ENCODE peak calls at places on chromosomes 4 and X, in six cellular contexts. O, R, C, P, K and B are unnamed samples.

GRCh38 chrX:53695901-53696300 is 9.4 kb upstream of the HUWE1 start:
- DNase-seq in O (no peak), R (no peak), C (no peak), P (no peak), K (no peak), B (no peak)

GRCh38 chrX:136766785-136767103 is 14.0 kb downstream of the ARHGEF6 start:
- DNase-seq in O (no peak), R (peak), C (no peak), P (peak), K (no peak), B (no peak)

GRCh38 chr4:104901438-104901837 is 245.2 kb upstream of the TET2 start:
- DNase-seq in O (no peak), R (no peak), C (no peak), P (no peak), K (no peak), B (no peak)

GRCh38 chr4:72468904-72469502 is 100.0 kb downstream of the ADAMTS3 start:
- DNase-seq in O (no peak), R (no peak), C (no peak), P (no peak), K (no peak), B (no peak)

GRCh38 chr4:102343964-102344519 is 1.2 kb downstream of the SLC39A8 start:
- DNase-seq in O (no peak), R (no peak), C (no peak), P (no peak), K (no peak), B (peak)

GRCh38 chr4:150782311-150782710 is 200.4 kb downstream of the MAB21L2 start:
- DNase-seq in O (no peak), R (no peak), C (no peak), P (peak), K (no peak), B (no peak)

GRCh38 chr4:156374069-156374468 is 420.4 kb upstream of the CTSO start:
- DNase-seq in O (no peak), R (no peak), C (no peak), P (no peak), K (no peak), B (no peak)

GRCh38 chr4:144399927-144400326 is 246.0 kb upstream of the HHIP start:
- DNase-seq in O (no peak), R (no peak), C (no peak), P (peak), K (no peak), B (no peak)

GRCh38 chrX:3026074-3026588 is 15.1 kb upstream of the ARSF start:
- DNase-seq in O (no peak), R (no peak), C (no peak), P (no peak), K (no peak), B (peak)

GRCh38 chr4:158644341-158644740 is 27.3 kb downstream of the C4orf46 start:
- DNase-seq in O (no peak), R (no peak), C (no peak), P (no peak), K (no peak), B (no peak)

GRCh38 chr4:24765331-24765990 is 29.9 kb upstream of the SOD3 start:
- DNase-seq in O (no peak), R (no peak), C (no peak), P (no peak), K (no peak), B (no peak)

GRCh38 chr4:140082399-140082758 is 71.6 kb downstream of the MAML3 start:
- DNase-seq in O (no peak), R (no peak), C (no peak), P (no peak), K (no peak), B (no peak)

GRCh38 chr4:173536808-173537429 is 6.9 kb upstream of the HAND2 start:
- DNase-seq in O (no peak), R (no peak), C (no peak), P (no peak), K (no peak), B (no peak)

GRCh38 chr4:6761540-6762243 is 20.8 kb upstream of the KIAA0232 start:
- DNase-seq in O (no peak), R (peak), C (no peak), P (no peak), K (no peak), B (no peak)

GRCh38 chr4:143262838-143263237 is 73.8 kb upstream of the GAB1 start:
- DNase-seq in O (no peak), R (no peak), C (no peak), P (no peak), K (no peak), B (no peak)

GRCh38 chr4:182971702-182972101 is 54.5 kb upstream of the DCTD start:
- DNase-seq in O (no peak), R (no peak), C (no peak), P (no peak), K (no peak), B (no peak)

GRCh38 chr4:150244600-150244999 is 166.4 kb downstream of the DCLK2 start:
- DNase-seq in O (no peak), R (no peak), C (no peak), P (no peak), K (no peak), B (no peak)

GRCh38 chrX:83326517-83326916 is 181.6 kb upstream of the POU3F4 start:
- DNase-seq in O (no peak), R (no peak), C (no peak), P (no peak), K (no peak), B (no peak)

GRCh38 chr4:7359302-7360063 is 75.2 kb downstream of the PSAPL1 start:
- DNase-seq in O (no peak), R (peak), C (no peak), P (no peak), K (no peak), B (no peak)

GRCh38 chr4:2948895-2949781 is 14.1 kb downstream of the NOP14 start:
- DNase-seq in O (no peak), R (no peak), C (no peak), P (no peak), K (no peak), B (no peak)

GRCh38 chr4:64341711-64342110 is 67.5 kb downstream of the TECRL start:
- DNase-seq in O (no peak), R (no peak), C (no peak), P (no peak), K (peak), B (no peak)

GRCh38 chr4:103892616-103893015 is 172.8 kb upstream of the TACR3 start:
- DNase-seq in O (no peak), R (no peak), C (no peak), P (no peak), K (no peak), B (no peak)

GRCh38 chr4:151921811-151922210 is 161.0 kb upstream of the GATB start:
- DNase-seq in O (no peak), R (no peak), C (no peak), P (no peak), K (no peak), B (no peak)

GRCh38 chr4:153014460-153014859 is 78.3 kb downstream of the FHDC1 start:
- DNase-seq in O (no peak), R (no peak), C (no peak), P (no peak), K (no peak), B (no peak)

GRCh38 chr4:2923678-2924173 is 39.5 kb downstream of the NOP14 start:
- DNase-seq in O (no peak), R (peak), C (peak), P (peak), K (no peak), B (no peak)

GRCh38 chrX:121504148-121504547 is 456.7 kb downstream of the GLUD2 start:
- DNase-seq in O (no peak), R (no peak), C (no peak), P (no peak), K (no peak), B (no peak)

GRCh38 chr4:56655209-56655626 is 25.9 kb downstream of the HOPX start:
- DNase-seq in O (no peak), R (peak), C (no peak), P (no peak), K (peak), B (no peak)

GRCh38 chr4:23904639-23905061 is 14.8 kb upstream of the PPARGC1A start:
- DNase-seq in O (no peak), R (no peak), C (no peak), P (no peak), K (no peak), B (no peak)

GRCh38 chr4:6732441-6733357 is 16.7 kb downstream of the BLOC1S4 start:
- DNase-seq in O (no peak), R (peak), C (peak), P (peak), K (peak), B (no peak)

GRCh38 chr4:70721747-70722146 is at the start of gene RUFY3:
- DNase-seq in O (no peak), R (no peak), C (peak), P (no peak), K (no peak), B (no peak)

GRCh38 chr4:4859010-4859798 is at the start of gene MSX1:
- DNase-seq in O (peak), R (peak), C (peak), P (peak), K (peak), B (peak)

GRCh38 chrX:41236629-41237028 is 97.3 kb upstream of the DDX3X start:
- DNase-seq in O (no peak), R (no peak), C (no peak), P (no peak), K (no peak), B (no peak)

GRCh38 chr4:688695-689497 is at the start of gene SLC49A3:
- DNase-seq in O (no peak), R (peak), C (no peak), P (peak), K (peak), B (peak)

GRCh38 chr4:139030614-139031235 is 15.1 kb downstream of the NOCT start:
- DNase-seq in O (peak), R (no peak), C (peak), P (peak), K (peak), B (peak)

GRCh38 chr4:79982587-79983327 is 90.3 kb downstream of the ANTXR2 start:
- DNase-seq in O (no peak), R (no peak), C (no peak), P (no peak), K (no peak), B (no peak)

DNA sequence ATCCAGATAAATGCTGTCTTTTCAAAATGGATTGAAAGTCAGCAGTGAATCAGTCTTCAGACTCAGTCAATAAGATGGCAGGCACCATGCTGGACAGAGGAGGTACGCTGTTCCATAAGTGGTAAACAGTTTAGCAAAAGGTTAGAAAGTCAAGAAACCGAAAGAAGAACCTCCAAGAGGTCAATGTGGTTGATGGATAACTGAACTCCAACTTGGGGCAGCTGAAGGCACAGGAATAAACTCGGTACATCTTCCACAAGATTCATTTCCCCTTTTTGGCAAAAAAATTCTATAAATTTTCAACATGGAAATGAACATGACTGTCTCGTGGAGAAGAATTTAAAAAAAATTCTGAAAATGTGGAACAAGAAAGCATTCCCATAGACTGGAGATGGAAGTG is 18.4 kb upstream of the SEL1L3 start:
- DNase-seq in O (no peak), R (no peak), C (no peak), P (no peak), K (no peak), B (no peak)
- H3K27ac ChIP-seq in O (no peak), R (no peak), C (no peak), P (no peak), K (no peak), B (no peak)

DNA sequence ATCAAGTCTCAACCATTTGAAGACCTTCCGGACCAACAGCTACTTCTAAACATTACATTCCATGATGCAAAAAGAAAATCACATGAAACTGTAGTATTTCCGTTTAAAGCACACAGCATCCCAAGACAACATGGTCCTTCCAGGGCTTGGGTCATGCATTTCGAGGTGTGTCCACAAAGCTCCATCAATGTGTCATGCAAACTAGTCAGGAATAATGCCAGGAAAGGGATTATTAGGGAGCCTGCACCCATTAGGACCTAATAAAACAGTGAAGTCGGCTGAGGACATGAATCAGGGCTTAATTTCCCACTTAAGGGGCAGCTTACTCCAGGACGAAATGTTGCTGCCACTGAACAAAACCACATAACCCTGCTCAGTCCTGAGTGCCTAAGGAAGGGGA is 177.9 kb downstream of the TSPAN5 start:
- DNase-seq in O (no peak), R (no peak), C (no peak), P (no peak), K (no peak), B (no peak)
- H3K27ac ChIP-seq in O (no peak), R (no peak), C (no peak), P (no peak), K (no peak), B (no peak)

DNA sequence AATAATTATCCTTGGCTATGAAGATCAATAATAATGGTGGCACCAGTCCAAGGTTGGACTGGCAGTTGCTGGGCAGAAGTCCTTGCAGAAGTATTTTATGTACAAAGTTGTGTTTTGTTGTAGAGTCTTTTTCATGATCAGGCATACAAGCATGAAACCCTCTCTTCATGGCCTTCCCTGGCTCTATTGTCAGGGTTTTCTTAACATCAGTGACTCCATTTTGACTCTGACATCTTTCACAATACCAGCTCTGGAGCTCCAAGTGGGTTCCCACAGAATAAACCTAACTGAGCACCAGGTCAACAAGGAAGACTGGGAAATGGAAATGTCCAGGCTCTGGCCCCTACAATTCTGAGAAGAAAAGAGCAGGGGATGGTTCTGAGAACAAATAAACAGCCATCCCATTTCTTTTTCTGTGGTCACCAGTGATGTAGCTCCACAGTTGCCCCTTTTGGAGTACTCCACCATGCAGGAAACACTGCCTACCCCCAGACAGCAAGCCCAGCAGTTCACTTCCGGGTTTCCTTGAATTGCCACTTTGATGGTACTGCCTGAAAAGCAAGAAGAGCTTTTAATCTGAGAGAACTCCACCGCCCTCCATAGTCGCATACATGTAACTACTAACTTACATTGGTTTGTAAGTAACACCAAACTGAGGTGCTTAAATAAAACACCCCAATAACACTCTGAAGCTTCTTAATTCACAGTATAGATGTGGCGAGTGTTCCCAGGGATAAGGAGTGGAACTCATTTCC is 53.5 kb upstream of the HPSE start:
- DNase-seq in O (no peak), R (no peak), C (no peak), P (no peak), K (no peak), B (no peak)
- H3K27ac ChIP-seq in O (no peak), R (no peak), C (no peak), P (no peak), K (no peak), B (no peak)

DNA sequence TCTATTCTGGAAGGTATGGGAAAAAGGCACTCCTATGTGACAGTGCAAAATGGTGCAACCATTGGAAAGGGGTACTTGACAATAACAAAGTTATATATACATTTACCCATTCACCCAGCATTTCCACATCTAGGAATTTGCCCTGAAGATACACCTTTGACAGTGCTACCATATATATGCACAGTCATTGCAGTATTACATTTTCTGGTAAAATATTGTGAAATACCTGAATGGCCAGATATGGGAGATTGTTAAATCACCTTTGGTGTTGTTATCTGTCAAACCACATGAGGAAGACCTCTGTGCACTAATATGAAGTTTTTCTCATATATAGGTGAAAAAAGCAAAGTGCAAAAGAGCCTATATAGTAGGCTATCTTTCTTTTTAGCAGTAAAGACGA is 53.5 kb downstream of the SMAD1 start:
- DNase-seq in O (no peak), R (no peak), C (no peak), P (no peak), K (no peak), B (no peak)
- H3K27ac ChIP-seq in O (no peak), R (no peak), C (no peak), P (no peak), K (no peak), B (no peak)

GRCh38 chrX:10484683-10485247 is 135.6 kb downstream of the MID1 start:
- DNase-seq in O (no peak), R (no peak), C (no peak), P (no peak), K (no peak), B (no peak)
- H3K27ac ChIP-seq in O (no peak), R (peak), C (no peak), P (no peak), K (peak), B (no peak)

DNA sequence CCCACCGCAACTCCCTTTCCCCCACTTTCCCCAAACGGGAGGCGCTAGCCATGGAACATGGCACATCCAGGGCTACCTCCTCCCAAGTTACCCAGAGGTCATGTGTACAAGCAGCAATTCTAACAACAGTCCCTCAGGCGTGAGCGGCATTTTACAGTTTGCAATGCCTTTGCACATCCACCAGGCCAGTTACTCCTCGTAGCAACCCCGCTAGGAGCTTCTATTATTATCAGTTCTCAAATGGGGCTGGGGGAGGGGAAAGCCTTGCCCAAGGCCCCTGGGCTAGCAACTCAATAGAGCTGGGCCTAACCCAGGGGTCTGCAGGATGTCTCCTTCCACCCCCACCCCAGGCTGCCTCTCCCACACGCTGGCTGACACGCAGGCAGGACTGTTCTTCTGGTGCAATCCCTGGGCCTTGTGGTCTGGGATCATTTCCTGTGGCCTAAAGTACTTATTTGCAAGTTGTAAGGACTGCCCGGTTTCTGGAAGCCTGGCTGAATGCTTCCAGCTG is 27.8 kb downstream of the PJA1 start:
- DNase-seq in O (no peak), R (peak), C (no peak), P (no peak), K (no peak), B (no peak)
- H3K27ac ChIP-seq in O (no peak), R (no peak), C (peak), P (no peak), K (peak), B (no peak)

DNA sequence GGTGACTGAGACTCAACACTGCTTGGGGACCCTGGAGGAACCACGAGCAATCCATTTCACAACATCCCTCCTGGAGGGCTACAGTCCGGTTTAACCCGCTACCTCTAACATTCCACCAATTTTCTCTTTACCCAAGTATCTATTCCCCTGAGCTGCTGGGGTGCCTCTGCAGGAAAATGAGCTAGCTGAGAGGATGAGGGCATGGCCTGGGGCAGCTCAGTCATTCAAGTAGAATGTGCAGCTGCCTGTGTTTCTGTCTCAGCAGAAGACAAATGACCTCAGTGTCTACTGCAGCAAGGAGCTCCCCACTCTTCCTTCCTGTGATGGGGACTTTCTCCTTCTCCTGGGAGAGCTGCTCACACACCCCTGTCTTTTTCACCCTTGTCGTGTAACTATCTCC is 120.8 kb downstream of the ZNF518B start:
- DNase-seq in O (no peak), R (no peak), C (no peak), P (no peak), K (no peak), B (no peak)
- H3K27ac ChIP-seq in O (no peak), R (no peak), C (no peak), P (no peak), K (no peak), B (no peak)

GRCh38 chr4:26217961-26218676 is 102.7 kb upstream of the RBPJ start:
- DNase-seq in O (no peak), R (no peak), C (no peak), P (peak), K (no peak), B (no peak)

GRCh38 chr4:26219206-26219605 is 101.6 kb upstream of the RBPJ start:
- DNase-seq in O (no peak), R (no peak), C (no peak), P (no peak), K (no peak), B (no peak)

GRCh38 chr4:26218677-26219181 is 102.1 kb upstream of the RBPJ start:
- DNase-seq in O (no peak), R (no peak), C (no peak), P (no peak), K (no peak), B (no peak)

GRCh38 chr4:26215725-26216124 is 105.1 kb upstream of the RBPJ start:
- DNase-seq in O (no peak), R (no peak), C (no peak), P (no peak), K (no peak), B (no peak)

GRCh38 chr4:26217429-26217828 is 103.4 kb upstream of the RBPJ start:
- DNase-seq in O (no peak), R (no peak), C (no peak), P (no peak), K (no peak), B (no peak)
- H3K27ac ChIP-seq in O (no peak), R (no peak), C (peak), P (no peak), K (peak), B (no peak)